ENCODE peak calls at places on chromosomes 16 and 17, in ten cellular contexts. X is adipocyte, Z is colonic mucosa, V is adrenal gland, R is neural progenitor cell, Y is mammary epithelial cell, N is GM23338, H is stomach, U is fibroblast of lung, Q is breast epithelium. K is an unnamed sample.

GRCh38 chr17:42180411-42180921 is 476 bp downstream of the KCNH4 start:
- DNase-seq in X (no peak), Z (no peak), V (no peak), R (peak; percentile 47), Y (no peak), N (peak; percentile 64), H (no peak), U (no peak), Q (no peak), K (no peak)

GRCh38 chr16:67995423-67995822 is 3.9 kb downstream of the DPEP2 start:
- DNase-seq in X (no peak), Z (no peak), V (no peak), R (no peak), Y (peak; percentile 46), N (no peak), H (no peak), U (no peak), Q (no peak), K (no peak)

GRCh38 chr16:49019081-49019633 is 262.5 kb downstream of the CBLN1 start:
- DNase-seq in X (no peak), Z (no peak), V (no peak), R (peak; percentile 67), Y (no peak), N (peak; percentile 49), H (no peak), U (peak; percentile 55), Q (no peak), K (no peak)

GRCh38 chr17:77231076-77231871 is 90.5 kb downstream of the SEC14L1 start:
- DNase-seq in X (no peak), Z (no peak), V (no peak), R (no peak), Y (no peak), N (no peak), H (no peak), U (no peak), Q (no peak), K (no peak)

GRCh38 chr17:49646391-49647255 is 31.3 kb downstream of the SPOP start:
- DNase-seq in X (peak; percentile 80), Z (no peak), V (peak; percentile 69), R (no peak), Y (peak; percentile 85), N (no peak), H (no peak), U (peak; percentile 59), Q (no peak), K (no peak)

GRCh38 chr16:19006446-19007315 is 22.9 kb downstream of the TMC7 start:
- DNase-seq in X (no peak), Z (no peak), V (no peak), R (no peak), Y (no peak), N (no peak), H (no peak), U (no peak), Q (no peak), K (no peak)

GRCh38 chr17:41329279-41329925 is 13.9 kb upstream of the KRTAP17-1 start:
- DNase-seq in X (peak; percentile 78), Z (peak; percentile 47), V (peak; percentile 73), R (peak; percentile 68), Y (peak; percentile 52), N (peak; percentile 77), H (peak; percentile 41), U (peak; percentile 33), Q (no peak), K (no peak)

GRCh38 chr16:67428146-67428731 is 2.7 kb upstream of the HSD11B2 start:
- DNase-seq in X (peak; percentile 76), Z (peak; percentile 81), V (peak; percentile 87), R (peak; percentile 92), Y (peak; percentile 39), N (peak; percentile 94), H (peak; percentile 85), U (peak; percentile 60), Q (peak; percentile 70), K (no peak)

GRCh38 chr17:6682339-6682738 is 30.8 kb downstream of the C17orf100 start:
- DNase-seq in X (no peak), Z (no peak), V (no peak), R (no peak), Y (no peak), N (no peak), H (no peak), U (no peak), Q (no peak), K (no peak)

GRCh38 chr17:9676742-9677387 is 31.5 kb downstream of the USP43 start:
- DNase-seq in X (no peak), Z (no peak), V (no peak), R (no peak), Y (peak; percentile 99), N (no peak), H (no peak), U (peak; percentile 1), Q (no peak), K (no peak)

GRCh38 chr16:54287758-54288591 is 1.4 kb upstream of the IRX3 start:
- DNase-seq in X (no peak), Z (no peak), V (no peak), R (peak; percentile 57), Y (no peak), N (peak; percentile 30), H (no peak), U (no peak), Q (no peak), K (no peak)

GRCh38 chr16:28491970-28492474 is at the start of gene CLN3:
- DNase-seq in X (peak; percentile 96), Z (peak; percentile 96), V (peak; percentile 98), R (peak; percentile 91), Y (peak; percentile 91), N (peak; percentile 97), H (peak; percentile 91), U (peak; percentile 98), Q (peak; percentile 92), K (peak; percentile 95)

GRCh38 chr16:28492511-28492910 is 637 bp upstream of the CLN3 start:
- DNase-seq in X (no peak), Z (no peak), V (no peak), R (no peak), Y (no peak), N (no peak), H (no peak), U (no peak), Q (no peak), K (no peak)

GRCh38 chr16:28495795-28496749 is 1.6 kb downstream of the APOBR start:
- DNase-seq in X (no peak), Z (peak; percentile 50), V (no peak), R (no peak), Y (no peak), N (no peak), H (no peak), U (no peak), Q (no peak), K (no peak)

GRCh38 chr16:28495098-28495793 is 803 bp downstream of the APOBR start:
- DNase-seq in X (no peak), Z (peak; percentile 79), V (no peak), R (no peak), Y (no peak), N (no peak), H (no peak), U (no peak), Q (no peak), K (no peak)

DNA sequence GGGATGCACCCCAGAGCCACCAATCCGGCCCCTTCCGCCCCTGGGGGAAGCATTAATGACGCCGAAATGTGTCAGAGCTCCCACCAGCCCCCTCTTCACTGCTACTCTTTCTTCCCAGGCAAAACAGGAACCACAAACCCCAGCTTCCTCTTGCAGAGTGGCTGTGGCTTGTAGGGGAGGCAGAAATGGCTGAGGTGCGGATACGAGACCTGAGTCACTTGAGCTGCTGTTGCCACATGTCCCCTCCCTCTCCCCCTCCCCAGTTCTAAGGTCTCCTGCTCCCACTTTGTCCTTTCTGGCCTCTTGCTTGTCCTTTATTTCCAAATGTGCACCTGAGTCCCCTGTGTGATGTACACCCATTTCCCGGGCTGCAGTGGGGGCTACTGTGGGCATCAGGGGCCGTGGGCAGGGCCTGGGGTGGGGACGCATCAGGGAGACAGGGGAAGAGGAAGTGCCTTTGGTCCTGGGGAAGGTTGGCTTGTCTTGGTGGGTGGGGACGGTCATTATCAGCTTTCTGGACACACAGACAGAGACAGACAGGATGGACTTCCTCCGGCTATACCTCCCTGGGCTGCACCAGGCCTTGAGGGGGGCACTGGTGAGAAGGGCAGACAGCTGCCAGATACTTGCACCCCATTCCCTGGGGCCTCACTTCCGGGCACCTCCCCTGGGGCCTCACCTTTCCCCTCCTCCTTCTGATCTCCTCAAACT is at the start of gene APOBR:
- DNase-seq in X (no peak), Z (peak; percentile 80), V (peak; percentile 72), R (no peak), Y (no peak), N (no peak), H (peak; percentile 58), U (no peak), Q (peak; percentile 30), K (peak; percentile 54)
- H3K4me3 ChIP-seq in X (no peak within 1 kb of the TSS), Z (peak within 1 kb of the TSS; percentile 49), V (no peak within 1 kb of the TSS), R (no peak within 1 kb of the TSS), Y (no peak within 1 kb of the TSS), N (no peak within 1 kb of the TSS), H (peak within 1 kb of the TSS; percentile 6), U (no peak within 1 kb of the TSS), Q (peak within 1 kb of the TSS; percentile 14), K (peak within 1 kb of the TSS; percentile 6)

GRCh38 chr16:89164436-89164835 is 7.1 kb upstream of the CDH15 start:
- DNase-seq in X (no peak), Z (no peak), V (no peak), R (peak; percentile 65), Y (no peak), N (no peak), H (no peak), U (no peak), Q (no peak), K (no peak)
- H3K4me1 ChIP-seq in X (peaks cover 17% of the 10 kb centered on the region), Z (peaks cover 4% of the 10 kb centered on the region), V (peaks cover 9% of the 10 kb centered on the region), R (peaks cover 14% of the 10 kb centered on the region), Y (peaks cover 19% of the 10 kb centered on the region), N (no peaks in the 10 kb centered on the region), H (peaks cover 6% of the 10 kb centered on the region), U (peaks cover 5% of the 10 kb centered on the region), Q (peaks cover 3% of the 10 kb centered on the region), K (no peaks in the 10 kb centered on the region)

DNA sequence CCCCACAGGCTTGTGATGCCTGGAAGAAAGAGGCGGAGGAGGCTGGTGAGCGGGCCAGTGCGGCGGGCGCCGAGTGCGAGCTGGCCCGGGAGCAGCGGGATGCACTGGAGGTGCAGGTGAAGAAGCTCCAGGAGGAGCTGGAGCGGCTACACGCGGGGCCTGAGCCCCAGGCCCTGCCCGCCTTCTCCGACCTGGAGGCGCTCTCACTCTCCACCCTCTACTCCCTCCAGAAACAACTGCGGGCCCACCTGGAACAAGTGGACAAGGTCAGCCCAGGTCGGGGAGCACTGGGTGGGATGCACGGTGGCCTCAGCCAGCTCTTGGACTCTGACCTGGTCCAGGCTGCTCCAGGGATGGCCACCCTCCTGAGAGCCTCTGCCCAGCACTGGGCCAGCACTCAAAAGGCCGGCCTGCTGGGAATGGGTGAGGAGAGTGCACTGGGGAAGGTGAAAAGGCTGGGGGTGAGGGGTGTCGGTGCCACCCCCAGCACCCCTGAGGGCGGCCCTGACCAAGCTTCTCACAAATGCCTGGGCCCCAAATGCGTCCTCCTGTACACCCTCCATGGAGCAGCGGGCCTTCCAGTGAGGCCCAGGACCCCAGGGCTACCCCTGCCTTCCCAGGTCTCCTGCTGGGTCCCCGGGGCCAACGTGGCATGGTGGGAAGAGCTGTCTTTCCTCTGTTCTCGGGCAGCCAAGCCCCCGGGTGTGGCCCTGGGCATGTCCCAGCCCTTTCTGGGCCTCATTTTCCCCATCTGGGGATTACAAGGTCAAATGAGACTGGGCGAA is 20.8 kb downstream of the UNC13D start:
- DNase-seq in X (no peak), Z (no peak), V (no peak), R (no peak), Y (no peak), N (no peak), H (no peak), U (no peak), Q (no peak), K (no peak)
- H3K36me3 ChIP-seq in X (peaks cover 52% of the 10 kb centered on the region), Z (no peaks in the 10 kb centered on the region), V (peaks cover 64% of the 10 kb centered on the region), R (no peaks in the 10 kb centered on the region), Y (peaks cover 2% of the 10 kb centered on the region), N (no peaks in the 10 kb centered on the region), H (peaks cover 89% of the 10 kb centered on the region), U (peaks cover 16% of the 10 kb centered on the region), Q (peaks cover 11% of the 10 kb centered on the region), K (peaks cover 42% of the 10 kb centered on the region)

GRCh38 chr16:84841787-84842300 is 22.1 kb downstream of the CRISPLD2 start:
- DNase-seq in X (no peak), Z (peak; percentile 77), V (no peak), R (peak; percentile 41), Y (peak; percentile 62), N (peak; percentile 95), H (peak; percentile 85), U (no peak), Q (peak; percentile 72), K (no peak)
- H3K4me3 ChIP-seq in X (no peak overlapping the region), Z (no peak overlapping the region), V (no peak overlapping the region), R (no peak overlapping the region), Y (peak overlapping the region; percentile 34), N (peak overlapping the region; percentile 41), H (peak overlapping the region; percentile 16), U (no peak overlapping the region), Q (no peak overlapping the region), K (no peak overlapping the region)

K was measured in ascending aorta.